ENCODE peak calls at places on chromosomes 6 and 20, in five cellular contexts. W is ovary, G is heart left ventricle, C is AG04450, A is IMR-90. Z is an unnamed sample.

GRCh38 chr6:46746691-46747090 is at the start of gene ANKRD66:
- DNase-seq in W (no peak), A (no peak), C (no peak), G (no peak), Z (no peak)

GRCh38 chr6:20366082-20366834 is 35.4 kb upstream of the E2F3 start:
- DNase-seq in G (no peak), A (no peak), C (no peak), W (no peak), Z (no peak)

GRCh38 chr20:10078403-10078802 is 43.6 kb downstream of the ANKEF1 start:
- DNase-seq in W (no peak), C (no peak), G (no peak), A (no peak), Z (no peak)

GRCh38 chr6:133173276-133173675 is 67.9 kb upstream of the EYA4 start:
- DNase-seq in W (no peak), C (no peak), G (peak; percentile 21), A (no peak), Z (no peak)

GRCh38 chr20:4120921-4121321 is 105.6 kb upstream of the RNF24 start:
- DNase-seq in W (no peak), A (no peak), C (no peak), G (peak; percentile 42), Z (no peak)

GRCh38 chr6:53239526-53239925 is 90.9 kb upstream of the GCM1 start:
- DNase-seq in C (no peak), G (no peak), A (no peak), W (no peak), Z (no peak)

GRCh38 chr6:40912158-40912946 is 126.7 kb downstream of the UNC5CL start:
- DNase-seq in G (peak; percentile 41), A (no peak), C (no peak), W (peak; percentile 42), Z (no peak)

GRCh38 chr6:46491789-46492547 is 719 bp upstream of the RCAN2 start:
- DNase-seq in W (peak; percentile 52), G (peak; percentile 68), C (no peak), A (peak; percentile 1), Z (no peak)

GRCh38 chr6:117317261-117317660 is 51.9 kb downstream of the VGLL2 start:
- DNase-seq in G (no peak), C (no peak), A (peak; percentile 6), W (no peak), Z (peak; percentile 4)

GRCh38 chr6:16639689-16640480 is 121.4 kb downstream of the ATXN1 start:
- DNase-seq in C (peak; percentile 50), W (no peak), A (peak; percentile 89), G (no peak), Z (peak; percentile 73)

GRCh38 chr6:46940433-46941226 is 18.9 kb upstream of the ADGRF5 start:
- DNase-seq in G (no peak), W (no peak), A (no peak), C (no peak), Z (no peak)

GRCh38 chr6:34852406-34853085 is 35.3 kb downstream of the TAF11 start:
- DNase-seq in W (no peak), G (no peak), C (no peak), A (no peak), Z (peak; percentile 11)

GRCh38 chr6:47663462-47664216 is 34.7 kb upstream of the ADGRF4 start:
- DNase-seq in W (no peak), G (no peak), C (no peak), A (no peak), Z (peak; percentile 30)

GRCh38 chr6:55182016-55182650 is 7.8 kb downstream of the HCRTR2 start:
- DNase-seq in A (no peak), W (no peak), G (no peak), C (no peak), Z (peak; percentile 17)

GRCh38 chr6:31579546-31580445 is 2.4 kb downstream of the LTB start:
- DNase-seq in C (no peak), G (no peak), A (no peak), W (no peak), Z (no peak)

GRCh38 chr6:5521322-5521721 is 260.0 kb downstream of the FARS2 start:
- DNase-seq in A (no peak), C (no peak), G (no peak), W (no peak), Z (no peak)

GRCh38 chr6:115838763-115839401 is 221.8 kb downstream of the FRK start:
- DNase-seq in A (peak; percentile 13), W (no peak), C (no peak), G (no peak), Z (no peak)
- TF ChIP-seq CTCF in A (peak; percentile 37), W (no peak), C (peak; percentile 55), G (peak; percentile 21), Z (peak; percentile 63)

DNA sequence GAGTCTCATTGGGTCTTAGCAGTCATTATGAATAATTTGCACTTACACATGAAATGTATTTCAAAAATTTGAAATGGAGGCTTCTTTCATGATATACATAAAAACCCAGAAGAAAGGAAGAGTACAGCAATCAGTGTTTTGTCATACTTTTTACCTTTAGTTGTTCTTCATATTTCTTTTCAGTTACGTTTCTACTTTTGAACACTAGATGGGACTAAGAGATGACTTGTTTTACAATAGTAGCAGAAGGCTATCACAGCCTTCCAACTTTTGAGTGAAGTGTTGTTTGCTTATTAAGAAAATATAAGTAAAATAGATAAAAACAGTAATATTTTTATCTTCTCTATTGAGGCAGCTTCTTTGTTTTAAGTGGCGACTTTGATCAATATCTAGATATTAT is 58.1 kb downstream of the L3MBTL3 start:
- DNase-seq in G (no peak), W (no peak), C (peak; percentile 1), A (peak; percentile 13), Z (no peak)
- TF ChIP-seq CTCF in G (no peak), W (no peak), C (peak; percentile 46), A (peak; percentile 33), Z (peak; percentile 26)

DNA sequence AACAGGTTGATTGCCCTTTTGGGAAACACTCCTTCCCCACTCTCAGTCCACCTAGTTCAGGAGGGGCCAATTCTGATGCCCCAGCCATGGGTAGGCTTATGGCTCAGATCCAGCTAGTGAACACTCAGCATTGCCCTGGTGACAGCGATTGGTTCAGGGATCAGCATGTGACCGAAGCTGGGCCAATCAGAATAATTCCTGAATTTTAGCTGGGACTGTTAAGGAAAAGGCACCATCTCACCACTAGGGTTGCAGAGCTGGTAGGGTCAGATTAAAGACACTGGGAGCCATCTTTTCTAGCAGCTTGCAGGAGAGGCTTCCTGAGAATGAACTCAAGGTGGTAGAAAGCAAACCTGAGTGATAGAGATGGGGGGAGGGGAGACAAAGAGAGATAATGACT is 44.4 kb downstream of the EYA2 start:
- DNase-seq in A (no peak), W (no peak), C (no peak), G (no peak), Z (no peak)
- TF ChIP-seq CTCF in A (peak; percentile 11), W (no peak), C (peak; percentile 25), G (no peak), Z (peak; percentile 29)

GRCh38 chr20:2207770-2208097 is 88.1 kb upstream of the TGM3 start:
- DNase-seq in W (no peak), A (no peak), C (no peak), G (no peak), Z (peak; percentile 22)
- TF ChIP-seq CTCF in W (no peak), A (no peak), C (no peak), G (no peak), Z (no peak)

DNA sequence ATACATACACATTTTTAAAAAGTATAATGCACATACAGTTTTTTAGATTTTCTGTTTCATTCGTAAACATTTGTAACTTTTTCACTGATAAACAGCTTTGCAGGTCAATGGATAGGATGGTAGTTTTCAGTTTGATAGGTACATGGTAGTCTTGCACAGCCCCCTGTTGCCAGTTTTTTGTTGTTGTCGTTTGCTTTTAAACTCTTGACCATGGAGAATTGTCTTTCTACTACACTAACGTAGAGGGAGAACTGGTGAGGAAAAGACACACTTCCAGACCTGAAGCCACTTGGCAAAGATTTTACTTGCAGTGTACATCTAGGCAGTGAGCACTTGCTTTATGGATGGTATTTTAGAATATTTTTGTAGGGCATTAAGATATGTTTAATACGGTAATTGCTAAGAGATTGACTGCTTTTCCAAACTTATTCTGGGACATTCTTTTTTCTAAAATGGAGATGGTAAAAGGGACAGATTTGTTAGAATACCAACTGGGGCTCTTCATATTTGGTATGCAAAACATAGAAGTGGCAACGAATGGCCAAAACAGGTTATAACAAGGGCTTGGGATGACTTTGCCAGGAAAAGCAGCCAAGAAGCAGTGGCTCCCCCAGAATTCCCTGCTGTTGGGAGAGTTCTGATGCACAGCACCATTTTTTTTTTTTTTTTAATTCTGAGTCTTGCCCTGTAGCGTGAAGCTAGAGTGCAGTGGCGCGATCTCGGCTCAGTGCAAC is 1.5 kb downstream of the PYGB start:
- DNase-seq in A (peak; percentile 15), W (no peak), G (no peak), C (no peak), Z (no peak)
- TF ChIP-seq CTCF in A (peak; percentile 18), W (no peak), G (no peak), C (no peak), Z (no peak)

Z was measured in retinal pigment epithelial cell.